ENCODE peak calls at places on chromosomes 12 and 14, in ten cellular contexts. One of them, this sample, is unnamed. For H3K4me1, the result is how much of the 10 kb centered on the place peaks cover.

GRCh38 chr14:22397338-22397737 is 191.7 kb downstream of the DAD1 start:
- DNase-seq in psoas muscle: no peak
- DNase-seq in Panc1: no peak
- DNase-seq in IMR-90: no peak
- DNase-seq in stomach: no peak
- DNase-seq in right cardiac atrium: no peak
- DNase-seq in PC-9: no peak
- DNase-seq in CD8-positive, alpha-beta T cell: no peak
- DNase-seq in heart right ventricle: no peak
- DNase-seq in neuronal stem cell: no peak
- DNase-seq in this sample: no peak

GRCh38 chr12:46677749-46678148 is 148.0 kb downstream of the SLC38A4 start:
- DNase-seq in psoas muscle: no peak
- DNase-seq in Panc1: no peak
- DNase-seq in IMR-90: peak
- DNase-seq in stomach: no peak
- DNase-seq in right cardiac atrium: no peak
- DNase-seq in PC-9: peak
- DNase-seq in CD8-positive, alpha-beta T cell: no peak
- DNase-seq in heart right ventricle: no peak
- DNase-seq in neuronal stem cell: no peak
- DNase-seq in this sample: no peak

GRCh38 chr12:128914908-128915563 is 61.8 kb downstream of the GLT1D1 start:
- DNase-seq in psoas muscle: no peak
- DNase-seq in Panc1: no peak
- DNase-seq in IMR-90: no peak
- DNase-seq in stomach: no peak
- DNase-seq in right cardiac atrium: no peak
- DNase-seq in PC-9: no peak
- DNase-seq in CD8-positive, alpha-beta T cell: peak
- DNase-seq in heart right ventricle: no peak
- DNase-seq in neuronal stem cell: no peak
- DNase-seq in this sample: no peak

GRCh38 chr14:72610831-72611200 is 283.1 kb downstream of the DPF3 start:
- DNase-seq in psoas muscle: no peak
- DNase-seq in Panc1: no peak
- DNase-seq in IMR-90: no peak
- DNase-seq in stomach: no peak
- DNase-seq in right cardiac atrium: no peak
- DNase-seq in PC-9: no peak
- DNase-seq in CD8-positive, alpha-beta T cell: no peak
- DNase-seq in heart right ventricle: no peak
- DNase-seq in neuronal stem cell: no peak
- DNase-seq in this sample: no peak

GRCh38 chr14:98751110-98751509 is 520.9 kb downstream of the BCL11B start:
- DNase-seq in psoas muscle: no peak
- DNase-seq in Panc1: no peak
- DNase-seq in IMR-90: no peak
- DNase-seq in stomach: no peak
- DNase-seq in right cardiac atrium: no peak
- DNase-seq in PC-9: no peak
- DNase-seq in CD8-positive, alpha-beta T cell: no peak
- DNase-seq in heart right ventricle: no peak
- DNase-seq in neuronal stem cell: no peak
- DNase-seq in this sample: no peak

GRCh38 chr12:49294086-49294803 is 702 bp upstream of the PRPH start:
- DNase-seq in psoas muscle: no peak
- DNase-seq in Panc1: no peak
- DNase-seq in IMR-90: no peak
- DNase-seq in stomach: no peak
- DNase-seq in right cardiac atrium: no peak
- DNase-seq in PC-9: no peak
- DNase-seq in CD8-positive, alpha-beta T cell: no peak
- DNase-seq in heart right ventricle: no peak
- DNase-seq in neuronal stem cell: no peak
- DNase-seq in this sample: no peak

GRCh38 chr12:3464561-3464960 is 26.4 kb upstream of the PRMT8 start:
- DNase-seq in psoas muscle: no peak
- DNase-seq in Panc1: no peak
- DNase-seq in IMR-90: no peak
- DNase-seq in stomach: no peak
- DNase-seq in right cardiac atrium: no peak
- DNase-seq in PC-9: no peak
- DNase-seq in CD8-positive, alpha-beta T cell: no peak
- DNase-seq in heart right ventricle: no peak
- DNase-seq in neuronal stem cell: no peak
- DNase-seq in this sample: no peak

GRCh38 chr14:92252291-92252690 is 70.7 kb upstream of the SLC24A4 start:
- DNase-seq in psoas muscle: no peak
- DNase-seq in Panc1: no peak
- DNase-seq in IMR-90: no peak
- DNase-seq in stomach: no peak
- DNase-seq in right cardiac atrium: no peak
- DNase-seq in PC-9: no peak
- DNase-seq in CD8-positive, alpha-beta T cell: no peak
- DNase-seq in heart right ventricle: no peak
- DNase-seq in neuronal stem cell: no peak
- DNase-seq in this sample: no peak

GRCh38 chr12:54053625-54054441 is at the start of gene HOXC4:
- DNase-seq in psoas muscle: no peak
- DNase-seq in Panc1: no peak
- DNase-seq in IMR-90: peak
- DNase-seq in stomach: peak
- DNase-seq in right cardiac atrium: no peak
- DNase-seq in PC-9: no peak
- DNase-seq in CD8-positive, alpha-beta T cell: peak
- DNase-seq in heart right ventricle: no peak
- DNase-seq in neuronal stem cell: no peak
- DNase-seq in this sample: no peak

GRCh38 chr12:54055522-54055921 is 1.9 kb downstream of the HOXC4 start:
- DNase-seq in psoas muscle: no peak
- DNase-seq in Panc1: no peak
- DNase-seq in IMR-90: no peak
- DNase-seq in stomach: no peak
- DNase-seq in right cardiac atrium: no peak
- DNase-seq in PC-9: no peak
- DNase-seq in CD8-positive, alpha-beta T cell: no peak
- DNase-seq in heart right ventricle: no peak
- DNase-seq in neuronal stem cell: no peak
- DNase-seq in this sample: no peak

GRCh38 chr12:54056110-54056509 is 2.5 kb downstream of the HOXC4 start:
- DNase-seq in psoas muscle: no peak
- DNase-seq in Panc1: no peak
- DNase-seq in IMR-90: no peak
- DNase-seq in stomach: no peak
- DNase-seq in right cardiac atrium: no peak
- DNase-seq in PC-9: no peak
- DNase-seq in CD8-positive, alpha-beta T cell: no peak
- DNase-seq in heart right ventricle: no peak
- DNase-seq in neuronal stem cell: no peak
- DNase-seq in this sample: no peak

GRCh38 chr12:54052745-54053624 is 650 bp upstream of the HOXC4 start:
- DNase-seq in psoas muscle: no peak
- DNase-seq in Panc1: no peak
- DNase-seq in IMR-90: no peak
- DNase-seq in stomach: no peak
- DNase-seq in right cardiac atrium: no peak
- DNase-seq in PC-9: no peak
- DNase-seq in CD8-positive, alpha-beta T cell: peak
- DNase-seq in heart right ventricle: no peak
- DNase-seq in neuronal stem cell: no peak
- DNase-seq in this sample: no peak

DNA sequence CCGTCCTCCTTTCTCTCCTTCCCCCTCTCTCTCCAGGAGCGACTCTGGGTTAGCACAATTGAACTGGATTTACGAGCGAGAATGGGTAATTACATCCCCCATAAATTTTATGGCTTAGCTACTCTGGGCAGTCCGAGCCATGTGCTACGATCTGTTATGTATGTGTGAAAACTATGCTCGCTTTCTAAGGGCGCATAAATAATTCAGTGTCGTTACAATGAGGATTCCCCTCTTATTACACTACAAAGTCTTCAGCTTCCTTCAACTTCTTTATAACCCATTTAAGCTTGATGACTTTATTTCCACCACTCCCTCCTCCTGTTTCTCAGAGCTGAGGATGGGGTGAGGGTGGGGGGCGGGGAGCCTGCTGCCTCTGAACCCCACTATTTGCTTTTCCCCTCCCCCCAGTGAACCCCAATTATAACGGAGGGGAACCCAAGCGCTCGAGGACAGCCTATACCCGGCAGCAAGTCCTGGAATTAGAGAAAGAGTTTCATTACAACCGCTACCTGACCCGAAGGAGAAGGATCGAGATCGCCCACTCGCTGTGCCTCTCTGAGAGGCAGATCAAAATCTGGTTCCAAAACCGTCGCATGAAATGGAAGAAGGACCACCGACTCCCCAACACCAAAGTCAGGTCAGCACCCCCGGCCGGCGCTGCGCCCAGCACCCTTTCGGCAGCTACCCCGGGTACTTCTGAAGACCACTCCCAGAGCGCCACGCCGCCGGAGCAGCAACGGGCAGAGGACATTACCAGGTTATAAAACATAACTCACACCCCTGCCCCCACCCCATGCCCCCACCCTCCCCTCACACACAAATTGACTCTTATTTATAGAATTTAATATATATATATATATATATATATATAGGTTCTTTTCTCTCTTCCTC is 1.1 kb downstream of the HOXC4 start:
- DNase-seq in psoas muscle: no peak
- DNase-seq in Panc1: no peak
- DNase-seq in IMR-90: no peak
- DNase-seq in stomach: no peak
- DNase-seq in right cardiac atrium: no peak
- DNase-seq in PC-9: no peak
- DNase-seq in CD8-positive, alpha-beta T cell: no peak
- DNase-seq in heart right ventricle: no peak
- DNase-seq in neuronal stem cell: no peak
- DNase-seq in this sample: peak
- H3K4me1 ChIP-seq in psoas muscle: under half
- H3K4me1 ChIP-seq in Panc1: under half
- H3K4me1 ChIP-seq in IMR-90: under half
- H3K4me1 ChIP-seq in stomach: under half
- H3K4me1 ChIP-seq in right cardiac atrium: under half
- H3K4me1 ChIP-seq in PC-9: under half
- H3K4me1 ChIP-seq in CD8-positive, alpha-beta T cell: under half
- H3K4me1 ChIP-seq in heart right ventricle: under half
- H3K4me1 ChIP-seq in neuronal stem cell: under half
- H3K4me1 ChIP-seq in this sample: under half

GRCh38 chr12:28795306-28795705 is 353.8 kb upstream of the FAR2 start:
- DNase-seq in psoas muscle: no peak
- DNase-seq in Panc1: no peak
- DNase-seq in IMR-90: peak
- DNase-seq in stomach: no peak
- DNase-seq in right cardiac atrium: no peak
- DNase-seq in PC-9: no peak
- DNase-seq in CD8-positive, alpha-beta T cell: no peak
- DNase-seq in heart right ventricle: no peak
- DNase-seq in neuronal stem cell: no peak
- DNase-seq in this sample: no peak

GRCh38 chr12:28799337-28799736 is 349.7 kb upstream of the FAR2 start:
- DNase-seq in psoas muscle: no peak
- DNase-seq in Panc1: no peak
- DNase-seq in IMR-90: no peak
- DNase-seq in stomach: no peak
- DNase-seq in right cardiac atrium: no peak
- DNase-seq in PC-9: no peak
- DNase-seq in CD8-positive, alpha-beta T cell: no peak
- DNase-seq in heart right ventricle: no peak
- DNase-seq in neuronal stem cell: no peak
- DNase-seq in this sample: no peak

GRCh38 chr12:28793767-28794166 is 355.3 kb upstream of the FAR2 start:
- DNase-seq in psoas muscle: no peak
- DNase-seq in Panc1: no peak
- DNase-seq in IMR-90: no peak
- DNase-seq in stomach: no peak
- DNase-seq in right cardiac atrium: no peak
- DNase-seq in PC-9: no peak
- DNase-seq in CD8-positive, alpha-beta T cell: no peak
- DNase-seq in heart right ventricle: no peak
- DNase-seq in neuronal stem cell: no peak
- DNase-seq in this sample: no peak

GRCh38 chr12:28800129-28800528 is 348.9 kb upstream of the FAR2 start:
- DNase-seq in psoas muscle: no peak
- DNase-seq in Panc1: no peak
- DNase-seq in IMR-90: no peak
- DNase-seq in stomach: no peak
- DNase-seq in right cardiac atrium: no peak
- DNase-seq in PC-9: no peak
- DNase-seq in CD8-positive, alpha-beta T cell: no peak
- DNase-seq in heart right ventricle: no peak
- DNase-seq in neuronal stem cell: no peak
- DNase-seq in this sample: no peak

GRCh38 chr12:28794796-28795195 is 354.3 kb upstream of the FAR2 start:
- DNase-seq in psoas muscle: no peak
- DNase-seq in Panc1: no peak
- DNase-seq in IMR-90: no peak
- DNase-seq in stomach: no peak
- DNase-seq in right cardiac atrium: no peak
- DNase-seq in PC-9: no peak
- DNase-seq in CD8-positive, alpha-beta T cell: no peak
- DNase-seq in heart right ventricle: no peak
- DNase-seq in neuronal stem cell: no peak
- DNase-seq in this sample: no peak
- H3K4me3 ChIP-seq in psoas muscle: no peak
- H3K4me3 ChIP-seq in Panc1: no peak
- H3K4me3 ChIP-seq in IMR-90: no peak
- H3K4me3 ChIP-seq in stomach: no peak
- H3K4me3 ChIP-seq in right cardiac atrium: no peak
- H3K4me3 ChIP-seq in PC-9: no peak
- H3K4me3 ChIP-seq in CD8-positive, alpha-beta T cell: no peak
- H3K4me3 ChIP-seq in heart right ventricle: no peak
- H3K4me3 ChIP-seq in neuronal stem cell: no peak
- H3K4me3 ChIP-seq in this sample: no peak

GRCh38 chr12:26629864-26630263 is 203.1 kb downstream of the ITPR2 start:
- DNase-seq in psoas muscle: no peak
- DNase-seq in Panc1: no peak
- DNase-seq in IMR-90: peak
- DNase-seq in stomach: no peak
- DNase-seq in right cardiac atrium: no peak
- DNase-seq in PC-9: no peak
- DNase-seq in CD8-positive, alpha-beta T cell: no peak
- DNase-seq in heart right ventricle: no peak
- DNase-seq in neuronal stem cell: no peak
- DNase-seq in this sample: no peak
- H3K27ac ChIP-seq in psoas muscle: no peak
- H3K27ac ChIP-seq in Panc1: no peak
- H3K27ac ChIP-seq in IMR-90: no peak
- H3K27ac ChIP-seq in stomach: no peak
- H3K27ac ChIP-seq in right cardiac atrium: no peak
- H3K27ac ChIP-seq in PC-9: no peak
- H3K27ac ChIP-seq in CD8-positive, alpha-beta T cell: no peak
- H3K27ac ChIP-seq in heart right ventricle: no peak
- H3K27ac ChIP-seq in neuronal stem cell: no peak
- H3K27ac ChIP-seq in this sample: no peak

GRCh38 chr12:6207254-6207942 is 7.2 kb downstream of the CD9 start:
- DNase-seq in psoas muscle: no peak
- DNase-seq in Panc1: no peak
- DNase-seq in IMR-90: no peak
- DNase-seq in stomach: no peak
- DNase-seq in right cardiac atrium: no peak
- DNase-seq in PC-9: no peak
- DNase-seq in CD8-positive, alpha-beta T cell: no peak
- DNase-seq in heart right ventricle: no peak
- DNase-seq in neuronal stem cell: no peak
- DNase-seq in this sample: no peak

GRCh38 chr12:6206327-6206726 is 6.1 kb downstream of the CD9 start:
- DNase-seq in psoas muscle: no peak
- DNase-seq in Panc1: no peak
- DNase-seq in IMR-90: no peak
- DNase-seq in stomach: no peak
- DNase-seq in right cardiac atrium: no peak
- DNase-seq in PC-9: no peak
- DNase-seq in CD8-positive, alpha-beta T cell: no peak
- DNase-seq in heart right ventricle: no peak
- DNase-seq in neuronal stem cell: no peak
- DNase-seq in this sample: no peak

GRCh38 chr12:6204533-6205143 is 4.4 kb downstream of the CD9 start:
- DNase-seq in psoas muscle: no peak
- DNase-seq in Panc1: no peak
- DNase-seq in IMR-90: no peak
- DNase-seq in stomach: no peak
- DNase-seq in right cardiac atrium: no peak
- DNase-seq in PC-9: no peak
- DNase-seq in CD8-positive, alpha-beta T cell: no peak
- DNase-seq in heart right ventricle: no peak
- DNase-seq in neuronal stem cell: no peak
- DNase-seq in this sample: no peak

GRCh38 chr12:6205144-6205539 is 4.9 kb downstream of the CD9 start:
- DNase-seq in psoas muscle: peak
- DNase-seq in Panc1: no peak
- DNase-seq in IMR-90: no peak
- DNase-seq in stomach: no peak
- DNase-seq in right cardiac atrium: peak
- DNase-seq in PC-9: no peak
- DNase-seq in CD8-positive, alpha-beta T cell: no peak
- DNase-seq in heart right ventricle: peak
- DNase-seq in neuronal stem cell: no peak
- DNase-seq in this sample: no peak

GRCh38 chr12:6205761-6206160 is 5.6 kb downstream of the CD9 start:
- DNase-seq in psoas muscle: no peak
- DNase-seq in Panc1: no peak
- DNase-seq in IMR-90: no peak
- DNase-seq in stomach: no peak
- DNase-seq in right cardiac atrium: no peak
- DNase-seq in PC-9: no peak
- DNase-seq in CD8-positive, alpha-beta T cell: no peak
- DNase-seq in heart right ventricle: no peak
- DNase-seq in neuronal stem cell: no peak
- DNase-seq in this sample: no peak
- H3K4me1 ChIP-seq in psoas muscle: under half
- H3K4me1 ChIP-seq in Panc1: under half
- H3K4me1 ChIP-seq in IMR-90: under half
- H3K4me1 ChIP-seq in stomach: half or more
- H3K4me1 ChIP-seq in right cardiac atrium: under half
- H3K4me1 ChIP-seq in PC-9: under half
- H3K4me1 ChIP-seq in CD8-positive, alpha-beta T cell: under half
- H3K4me1 ChIP-seq in heart right ventricle: under half
- H3K4me1 ChIP-seq in neuronal stem cell: under half
- H3K4me1 ChIP-seq in this sample: half or more